ENCODE peak calls at places on chromosomes 3 and 15, in ten cellular contexts. One of them, this sample, is unnamed.

GRCh38 chr3:24678441-24678865 is 183.8 kb upstream of the THRB start:
- DNase-seq in stimulated activated CD8-positive, alpha-beta memory T cell treated with anti-CD3 and anti-CD28 coated beads, Interleukin-7, amount 100 ng/mL, for 1 hour: no peak
- DNase-seq in bronchial epithelial cell: peak; percentile 94
- DNase-seq in caudate nucleus: no peak
- DNase-seq in kidney: no peak
- DNase-seq in NCI-H774: no peak
- DNase-seq in CD8-positive, alpha-beta T cell: no peak
- DNase-seq in A172: peak; percentile 72
- DNase-seq in fibroblast of mammary gland: peak; percentile 99
- DNase-seq in activated naive CD4-positive, alpha-beta T cell: no peak
- DNase-seq in this sample: no peak

GRCh38 chr3:177483182-177483967 is 286.1 kb upstream of the TBL1XR1 start:
- DNase-seq in fibroblast of mammary gland: no peak
- DNase-seq in A172: no peak
- DNase-seq in CD8-positive, alpha-beta T cell: no peak
- DNase-seq in NCI-H774: peak; percentile 52
- DNase-seq in stimulated activated CD8-positive, alpha-beta memory T cell treated with anti-CD3 and anti-CD28 coated beads, Interleukin-7, amount 100 ng/mL, for 1 hour: no peak
- DNase-seq in kidney: no peak
- DNase-seq in caudate nucleus: no peak
- DNase-seq in activated naive CD4-positive, alpha-beta T cell: no peak
- DNase-seq in bronchial epithelial cell: peak; percentile 94
- DNase-seq in this sample: no peak

GRCh38 chr3:178022599-178022998 is 513.6 kb upstream of the KCNMB2 start:
- DNase-seq in kidney: no peak
- DNase-seq in bronchial epithelial cell: peak; percentile 4
- DNase-seq in A172: no peak
- DNase-seq in caudate nucleus: no peak
- DNase-seq in CD8-positive, alpha-beta T cell: no peak
- DNase-seq in NCI-H774: no peak
- DNase-seq in activated naive CD4-positive, alpha-beta T cell: no peak
- DNase-seq in fibroblast of mammary gland: peak; percentile 55
- DNase-seq in stimulated activated CD8-positive, alpha-beta memory T cell treated with anti-CD3 and anti-CD28 coated beads, Interleukin-7, amount 100 ng/mL, for 1 hour: no peak
- DNase-seq in this sample: no peak

GRCh38 chr3:46221936-46222335 is 13.8 kb upstream of the CCR1 start:
- DNase-seq in stimulated activated CD8-positive, alpha-beta memory T cell treated with anti-CD3 and anti-CD28 coated beads, Interleukin-7, amount 100 ng/mL, for 1 hour: no peak
- DNase-seq in fibroblast of mammary gland: no peak
- DNase-seq in CD8-positive, alpha-beta T cell: no peak
- DNase-seq in activated naive CD4-positive, alpha-beta T cell: no peak
- DNase-seq in bronchial epithelial cell: no peak
- DNase-seq in kidney: no peak
- DNase-seq in A172: no peak
- DNase-seq in NCI-H774: no peak
- DNase-seq in caudate nucleus: no peak
- DNase-seq in this sample: no peak

GRCh38 chr15:73770049-73770448 is 16.9 kb upstream of the INSYN1 start:
- DNase-seq in CD8-positive, alpha-beta T cell: no peak
- DNase-seq in caudate nucleus: no peak
- DNase-seq in A172: no peak
- DNase-seq in stimulated activated CD8-positive, alpha-beta memory T cell treated with anti-CD3 and anti-CD28 coated beads, Interleukin-7, amount 100 ng/mL, for 1 hour: no peak
- DNase-seq in kidney: no peak
- DNase-seq in NCI-H774: no peak
- DNase-seq in fibroblast of mammary gland: no peak
- DNase-seq in bronchial epithelial cell: no peak
- DNase-seq in activated naive CD4-positive, alpha-beta T cell: no peak
- DNase-seq in this sample: no peak

GRCh38 chr3:130260821-130261402 is 84.6 kb upstream of the COL6A5 start:
- DNase-seq in caudate nucleus: no peak
- DNase-seq in kidney: peak; percentile 60
- DNase-seq in NCI-H774: no peak
- DNase-seq in CD8-positive, alpha-beta T cell: no peak
- DNase-seq in activated naive CD4-positive, alpha-beta T cell: no peak
- DNase-seq in stimulated activated CD8-positive, alpha-beta memory T cell treated with anti-CD3 and anti-CD28 coated beads, Interleukin-7, amount 100 ng/mL, for 1 hour: no peak
- DNase-seq in A172: no peak
- DNase-seq in fibroblast of mammary gland: peak; percentile 12
- DNase-seq in bronchial epithelial cell: no peak
- DNase-seq in this sample: no peak

GRCh38 chr15:81098884-81099601 is 35.0 kb upstream of the CFAP161 start:
- DNase-seq in NCI-H774: no peak
- DNase-seq in CD8-positive, alpha-beta T cell: no peak
- DNase-seq in kidney: peak; percentile 73
- DNase-seq in stimulated activated CD8-positive, alpha-beta memory T cell treated with anti-CD3 and anti-CD28 coated beads, Interleukin-7, amount 100 ng/mL, for 1 hour: no peak
- DNase-seq in fibroblast of mammary gland: peak; percentile 21
- DNase-seq in bronchial epithelial cell: no peak
- DNase-seq in caudate nucleus: no peak
- DNase-seq in activated naive CD4-positive, alpha-beta T cell: no peak
- DNase-seq in A172: peak; percentile 51
- DNase-seq in this sample: no peak

GRCh38 chr15:50227076-50227475 is 38.5 kb downstream of the HDC start:
- DNase-seq in CD8-positive, alpha-beta T cell: no peak
- DNase-seq in fibroblast of mammary gland: peak; percentile 42
- DNase-seq in stimulated activated CD8-positive, alpha-beta memory T cell treated with anti-CD3 and anti-CD28 coated beads, Interleukin-7, amount 100 ng/mL, for 1 hour: no peak
- DNase-seq in NCI-H774: no peak
- DNase-seq in bronchial epithelial cell: no peak
- DNase-seq in caudate nucleus: no peak
- DNase-seq in kidney: no peak
- DNase-seq in activated naive CD4-positive, alpha-beta T cell: no peak
- DNase-seq in A172: no peak
- DNase-seq in this sample: no peak

GRCh38 chr3:81581966-81582599 is 179.4 kb downstream of the GBE1 start:
- DNase-seq in kidney: no peak
- DNase-seq in NCI-H774: no peak
- DNase-seq in stimulated activated CD8-positive, alpha-beta memory T cell treated with anti-CD3 and anti-CD28 coated beads, Interleukin-7, amount 100 ng/mL, for 1 hour: no peak
- DNase-seq in A172: peak; percentile 38
- DNase-seq in fibroblast of mammary gland: peak; percentile 59
- DNase-seq in caudate nucleus: no peak
- DNase-seq in bronchial epithelial cell: peak; percentile 43
- DNase-seq in activated naive CD4-positive, alpha-beta T cell: peak; percentile 0
- DNase-seq in CD8-positive, alpha-beta T cell: no peak
- DNase-seq in this sample: peak; percentile 33

GRCh38 chr15:75836953-75837321 is 6.3 kb upstream of the UBE2Q2 start:
- DNase-seq in A172: peak; percentile 73
- DNase-seq in bronchial epithelial cell: peak; percentile 88
- DNase-seq in kidney: no peak
- DNase-seq in NCI-H774: no peak
- DNase-seq in stimulated activated CD8-positive, alpha-beta memory T cell treated with anti-CD3 and anti-CD28 coated beads, Interleukin-7, amount 100 ng/mL, for 1 hour: no peak
- DNase-seq in caudate nucleus: no peak
- DNase-seq in fibroblast of mammary gland: peak; percentile 88
- DNase-seq in activated naive CD4-positive, alpha-beta T cell: no peak
- DNase-seq in CD8-positive, alpha-beta T cell: no peak
- DNase-seq in this sample: no peak